ENCODE peak calls at places on chromosomes 13 and 19, in eight cellular contexts. J is fibroblast of pulmonary artery; S is fibroblast of mammary gland; Q is fibroblast of lung; V is thoracic aorta; R is HFF-Myc; D is WERI-Rb-1; B is CD8-positive, alpha-beta T cell. N is an unnamed sample.
A peak's percentile ranks its signal among the peaks of the same experiment; 100 is the strongest.

GRCh38 chr19:40089462-40089861 is 1.3 kb downstream of the ZNF780A start:
- DNase-seq in J (peak; percentile 52), S (peak; percentile 73), Q (peak; percentile 81), V (no peak), R (no peak), D (no peak), B (no peak), N (peak; percentile 88)

GRCh38 chr13:83153833-83154232 is 728.4 kb downstream of the SLITRK1 start:
- DNase-seq in J (peak; percentile 8), S (no peak), Q (no peak), V (no peak), R (no peak), D (no peak), B (no peak), N (no peak)

GRCh38 chr13:77397636-77398035 is 70.7 kb upstream of the MYCBP2 start:
- DNase-seq in J (no peak), S (peak; percentile 48), Q (peak; percentile 17), V (no peak), R (no peak), D (no peak), B (no peak), N (no peak)

GRCh38 chr19:47607564-47608073 is 1.3 kb upstream of the BICRA start:
- DNase-seq in J (no peak), S (no peak), Q (no peak), V (no peak), R (no peak), D (no peak), B (no peak), N (no peak)

GRCh38 chr19:1853295-1854031 is 5.2 kb upstream of the REXO1 start:
- DNase-seq in J (peak; percentile 79), S (peak; percentile 76), Q (peak; percentile 57), V (no peak), R (peak; percentile 35), D (peak; percentile 88), B (peak; percentile 70), N (peak; percentile 74)

GRCh38 chr13:111505175-111505777 is 184.8 kb downstream of the TEX29 start:
- DNase-seq in J (no peak), S (no peak), Q (no peak), V (no peak), R (no peak), D (peak; percentile 41), B (no peak), N (no peak)

GRCh38 chr19:30529876-30530275 is 157.7 kb downstream of the ZNF536 start:
- DNase-seq in J (no peak), S (no peak), Q (no peak), V (no peak), R (no peak), D (peak; percentile 47), B (no peak), N (no peak)

GRCh38 chr19:48646192-48646911 is 365 bp upstream of the CA11 start:
- DNase-seq in J (peak; percentile 87), S (peak; percentile 70), Q (peak; percentile 75), V (no peak), R (no peak), D (peak; percentile 95), B (peak; percentile 87), N (peak; percentile 70)

GRCh38 chr13:101875717-101876393 is 423.4 kb downstream of the ITGBL1 start:
- DNase-seq in J (peak; percentile 13), S (peak; percentile 68), Q (peak; percentile 89), V (no peak), R (no peak), D (no peak), B (no peak), N (peak; percentile 0)

GRCh38 chr19:43490759-43491158 is 13.8 kb downstream of the PHLDB3 start:
- DNase-seq in J (no peak), S (no peak), Q (no peak), V (no peak), R (no peak), D (no peak), B (no peak), N (no peak)

GRCh38 chr19:34298891-34299510 is 44.6 kb downstream of the GARRE1 start:
- DNase-seq in J (no peak), S (no peak), Q (no peak), V (no peak), R (no peak), D (no peak), B (no peak), N (no peak)

GRCh38 chr19:18483119-18483518 is 38.8 kb downstream of the ELL start:
- DNase-seq in J (no peak), S (no peak), Q (no peak), V (no peak), R (no peak), D (no peak), B (no peak), N (no peak)

DNA sequence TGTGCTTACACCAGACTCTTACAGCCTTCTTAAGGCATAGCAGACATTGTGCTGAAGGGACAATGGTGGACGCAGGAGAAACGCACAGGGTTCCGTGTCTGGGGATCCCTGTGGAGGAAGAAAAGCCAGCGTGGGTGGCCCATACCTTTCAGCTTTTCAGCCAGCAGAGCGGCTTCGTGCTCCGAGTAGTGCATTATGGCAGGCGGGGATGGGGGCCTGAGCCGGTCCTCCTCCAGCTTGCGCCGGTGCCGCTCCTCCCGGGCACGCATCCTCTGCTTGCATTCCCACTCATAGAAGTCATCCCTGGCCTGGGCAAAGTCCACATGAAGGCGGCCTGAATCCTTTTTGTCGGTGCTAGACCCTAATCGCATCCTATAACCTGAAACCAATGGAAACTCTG is 332.4 kb downstream of the DNAJC15 start:
- DNase-seq in J (no peak), S (no peak), Q (no peak), V (no peak), R (no peak), D (no peak), B (no peak), N (no peak)
- TF ChIP-seq CTCF in J (no peak), S (no peak), Q (no peak), V (no peak), R (no peak), D (no peak), B (no peak), N (no peak)

GRCh38 chr13:109730832-109731335 is 55.5 kb downstream of the IRS2 start:
- DNase-seq in J (peak; percentile 34), S (peak; percentile 52), Q (no peak), V (no peak), R (no peak), D (no peak), B (no peak), N (no peak)
- H3K4me3 ChIP-seq in J (no peak overlapping the region), S (no peak overlapping the region), Q (no peak overlapping the region), V (no peak overlapping the region), R (no peak overlapping the region), D (no peak overlapping the region), B (no peak overlapping the region), N (no peak overlapping the region)

DNA sequence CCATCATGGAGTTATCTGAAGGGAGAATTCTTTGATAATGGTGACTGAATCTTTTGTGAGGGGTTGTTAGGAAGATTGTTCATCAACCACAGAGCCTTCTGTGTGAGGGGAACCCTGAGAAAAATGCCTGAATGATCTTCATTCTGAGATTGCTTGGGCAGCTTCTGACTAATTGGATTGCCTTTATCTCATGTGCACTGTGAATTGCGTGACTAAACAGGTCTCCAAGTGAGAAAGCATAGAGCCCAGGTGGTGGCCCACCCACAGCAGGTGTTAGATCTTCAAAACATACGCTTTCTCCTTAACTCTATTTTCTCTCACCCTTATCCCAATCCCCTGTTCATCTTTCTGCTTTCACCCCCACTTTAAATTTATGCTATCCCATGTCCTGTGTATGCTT is 58.3 kb downstream of the DOCK9 start:
- DNase-seq in J (no peak), S (no peak), Q (no peak), V (no peak), R (no peak), D (peak; percentile 76), B (no peak), N (no peak)
- TF ChIP-seq CTCF in J (no peak), S (no peak), Q (no peak), V (no peak), R (no peak), D (no peak), B (no peak), N (no peak)

DNA sequence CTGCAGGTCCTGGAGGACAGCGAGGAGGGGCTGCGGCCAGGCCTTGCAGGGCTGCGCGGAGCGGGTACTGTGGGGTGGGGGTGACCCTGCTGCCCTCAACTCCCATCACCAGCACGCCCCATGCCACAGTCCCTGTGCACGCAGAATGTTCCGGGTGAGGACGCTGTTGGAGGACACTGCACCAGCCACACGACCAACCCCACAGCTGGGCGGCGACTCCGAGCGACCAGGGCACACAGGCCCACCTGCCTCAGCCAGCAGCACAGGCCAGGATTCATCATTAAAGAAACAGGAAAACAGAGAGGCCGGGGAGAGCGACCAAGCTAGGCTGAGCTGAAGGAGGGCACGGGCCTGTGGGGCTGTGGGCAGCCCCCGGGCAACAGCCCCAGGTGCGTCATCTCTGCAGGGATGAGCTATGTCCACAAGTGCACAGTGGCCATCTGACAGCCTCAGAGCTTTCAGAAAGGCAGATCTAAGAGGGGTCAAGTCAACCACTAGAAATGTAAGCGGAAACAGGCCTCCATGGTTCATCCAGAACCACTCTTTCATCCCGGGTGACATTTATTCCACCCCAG is 1.6 kb downstream of the GAS6 start:
- DNase-seq in J (no peak), S (no peak), Q (no peak), V (no peak), R (no peak), D (no peak), B (no peak), N (no peak)
- H3K4me3 ChIP-seq in J (peak overlapping the region; percentile 62), S (peak overlapping the region; percentile 87), Q (peak overlapping the region; percentile 67), V (peak overlapping the region; percentile 85), R (peak overlapping the region; percentile 77), D (no peak overlapping the region), B (no peak overlapping the region), N (peak overlapping the region; percentile 67)

DNA sequence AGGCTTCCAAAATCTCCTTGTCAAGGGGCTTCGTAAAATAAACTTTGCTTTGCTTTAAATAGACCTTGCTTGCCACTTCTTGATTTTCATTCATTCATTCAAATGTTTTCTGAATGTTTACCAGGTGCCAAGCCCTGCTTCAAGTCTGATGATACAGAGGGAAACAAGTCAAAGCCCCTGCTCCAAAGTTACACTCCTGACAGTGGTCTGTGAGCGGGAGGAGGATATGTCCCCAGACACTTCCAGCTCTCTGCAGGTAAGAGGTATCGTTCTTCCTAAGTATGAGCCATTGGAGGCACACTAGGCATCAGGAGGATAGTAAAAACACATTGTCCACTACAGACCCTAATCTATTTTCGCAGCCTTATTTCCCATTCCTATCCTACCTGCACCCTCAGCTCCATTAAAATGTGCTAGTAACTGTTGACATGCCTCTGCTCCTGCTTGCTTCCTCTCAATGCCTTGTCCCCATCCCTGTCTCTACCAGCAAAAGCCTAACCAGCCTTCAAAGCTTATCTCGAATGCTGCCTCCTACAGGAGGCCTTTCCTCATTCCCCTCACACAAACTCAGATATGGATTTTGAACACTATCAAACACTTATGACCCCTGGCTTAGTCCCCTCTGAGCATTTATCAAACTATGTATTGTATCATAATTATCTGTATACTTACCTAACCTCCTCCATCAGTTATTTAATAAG is 6.2 kb upstream of the WBP4 start:
- DNase-seq in J (no peak), S (no peak), Q (no peak), V (no peak), R (no peak), D (no peak), B (no peak), N (no peak)
- TF ChIP-seq CTCF in J (peak; percentile 30), S (peak; percentile 54), Q (peak; percentile 14), V (no peak), R (peak; percentile 22), D (peak; percentile 21), B (no peak), N (peak; percentile 23)

GRCh38 chr13:91331047-91331915 is 16.2 kb upstream of the MIR17HG start:
- DNase-seq in J (no peak), S (no peak), Q (no peak), V (no peak), R (no peak), D (no peak), B (no peak), N (no peak)
- H3K4me3 ChIP-seq in J (no peak overlapping the region), S (no peak overlapping the region), Q (no peak overlapping the region), V (no peak overlapping the region), R (no peak overlapping the region), D (no peak overlapping the region), B (no peak overlapping the region), N (no peak overlapping the region)

N was measured in fibroblast of the aortic adventitia.